ENCODE peak calls at places on chromosome 2, in nine cellular contexts. J is adrenal gland, L is A549, U is astrocyte, I is GM23338, Y is kidney, X is testis, A is Panc1, R is heart right ventricle. O is an unnamed sample. For H3K4me1, the result is how much of the 10 kb centered on the place peaks cover.

GRCh38 chr2:199744260-199744659 is 106.7 kb downstream of the FTCDNL1 start:
- DNase-seq in J (no peak), L (no peak), U (no peak), I (no peak), Y (no peak), X (no peak), A (no peak), R (no peak), O (no peak)

GRCh38 chr2:19652811-19653210 is 249.0 kb downstream of the TTC32 start:
- DNase-seq in J (no peak), L (no peak), U (no peak), I (no peak), Y (no peak), X (no peak), A (no peak), R (no peak), O (no peak)

GRCh38 chr2:200258881-200259576 is 47.5 kb upstream of the SPATS2L start:
- DNase-seq in J (no peak), L (no peak), U (no peak), I (no peak), Y (no peak), X (no peak), A (no peak), R (no peak), O (peak)

GRCh38 chr2:239937866-239938640 is 87.1 kb downstream of the NDUFA10 start:
- DNase-seq in J (peak), L (no peak), U (no peak), I (no peak), Y (peak), X (peak), A (no peak), R (no peak), O (no peak)

GRCh38 chr2:168851674-168852320 is 38.4 kb downstream of the SPC25 start:
- DNase-seq in J (peak), L (no peak), U (peak), I (no peak), Y (no peak), X (peak), A (no peak), R (peak), O (peak)

GRCh38 chr2:88452151-88452851 is at the start of gene FOXI3:
- DNase-seq in J (no peak), L (no peak), U (no peak), I (peak), Y (no peak), X (no peak), A (no peak), R (no peak), O (no peak)

GRCh38 chr2:128280901-128281321 is 37.8 kb downstream of the HS6ST1 start:
- DNase-seq in J (peak), L (no peak), U (no peak), I (no peak), Y (peak), X (peak), A (no peak), R (peak), O (peak)

GRCh38 chr2:54213082-54213481 is 42.9 kb downstream of the TSPYL6 start:
- DNase-seq in J (no peak), L (no peak), U (no peak), I (no peak), Y (no peak), X (no peak), A (no peak), R (no peak), O (no peak)

GRCh38 chr2:120346034-120346666 is at the start of gene INHBB:
- DNase-seq in J (no peak), L (no peak), U (no peak), I (peak), Y (peak), X (peak), A (no peak), R (no peak), O (no peak)

GRCh38 chr2:239463541-239464165 is 62.8 kb upstream of the HDAC4 start:
- DNase-seq in J (peak), L (no peak), U (no peak), I (no peak), Y (peak), X (no peak), A (no peak), R (no peak), O (no peak)

GRCh38 chr2:174753038-174753633 is 11.1 kb downstream of the CHRNA1 start:
- DNase-seq in J (no peak), L (no peak), U (no peak), I (no peak), Y (no peak), X (no peak), A (no peak), R (no peak), O (no peak)

GRCh38 chr2:209113030-209113429 is 310.8 kb upstream of the MAP2 start:
- DNase-seq in J (no peak), L (no peak), U (no peak), I (peak), Y (no peak), X (no peak), A (no peak), R (no peak), O (no peak)

GRCh38 chr2:24124003-24124585 is 825 bp downstream of the FAM228B start:
- DNase-seq in J (no peak), L (no peak), U (peak), I (no peak), Y (no peak), X (peak), A (no peak), R (no peak), O (no peak)

GRCh38 chr2:10788855-10789254 is 23.7 kb downstream of the PDIA6 start:
- DNase-seq in J (no peak), L (no peak), U (no peak), I (no peak), Y (no peak), X (no peak), A (no peak), R (no peak), O (no peak)

GRCh38 chr2:70123051-70123828 is 36.0 kb downstream of the PCBP1 start:
- DNase-seq in J (peak), L (no peak), U (peak), I (peak), Y (no peak), X (peak), A (no peak), R (peak), O (peak)

GRCh38 chr2:199147216-199147615 is 310.5 kb downstream of the SATB2 start:
- DNase-seq in J (no peak), L (no peak), U (peak), I (no peak), Y (no peak), X (no peak), A (no peak), R (no peak), O (no peak)

GRCh38 chr2:159863761-159864160 is 65.8 kb upstream of the CD302 start:
- DNase-seq in J (no peak), L (no peak), U (no peak), I (no peak), Y (no peak), X (no peak), A (no peak), R (no peak), O (no peak)

GRCh38 chr2:106703161-106703560 is 182.8 kb downstream of the ST6GAL2 start:
- DNase-seq in J (no peak), L (no peak), U (no peak), I (no peak), Y (no peak), X (peak), A (no peak), R (no peak), O (no peak)

GRCh38 chr2:203352604-203353255 is 24.5 kb downstream of the ABI2 start:
- DNase-seq in J (no peak), L (no peak), U (no peak), I (no peak), Y (no peak), X (no peak), A (peak), R (no peak), O (no peak)

GRCh38 chr2:174176898-174177297 is 71.4 kb downstream of the OLA1 start:
- DNase-seq in J (no peak), L (no peak), U (peak), I (no peak), Y (no peak), X (no peak), A (no peak), R (no peak), O (no peak)

GRCh38 chr2:211033765-211034164 is 477.4 kb downstream of the CPS1 start:
- DNase-seq in J (no peak), L (peak), U (peak), I (peak), Y (no peak), X (no peak), A (no peak), R (no peak), O (no peak)

GRCh38 chr2:216691210-216691741 is 4.1 kb downstream of the IGFBP5 start:
- DNase-seq in J (peak), L (peak), U (peak), I (peak), Y (peak), X (peak), A (no peak), R (peak), O (peak)

GRCh38 chr2:229282758-229283546 is 11.9 kb upstream of the PID1 start:
- DNase-seq in J (peak), L (no peak), U (peak), I (no peak), Y (no peak), X (peak), A (no peak), R (no peak), O (peak)

GRCh38 chr2:101272045-101272784 is 19.5 kb downstream of the CNOT11 start:
- DNase-seq in J (no peak), L (no peak), U (no peak), I (no peak), Y (no peak), X (no peak), A (no peak), R (no peak), O (no peak)

DNA sequence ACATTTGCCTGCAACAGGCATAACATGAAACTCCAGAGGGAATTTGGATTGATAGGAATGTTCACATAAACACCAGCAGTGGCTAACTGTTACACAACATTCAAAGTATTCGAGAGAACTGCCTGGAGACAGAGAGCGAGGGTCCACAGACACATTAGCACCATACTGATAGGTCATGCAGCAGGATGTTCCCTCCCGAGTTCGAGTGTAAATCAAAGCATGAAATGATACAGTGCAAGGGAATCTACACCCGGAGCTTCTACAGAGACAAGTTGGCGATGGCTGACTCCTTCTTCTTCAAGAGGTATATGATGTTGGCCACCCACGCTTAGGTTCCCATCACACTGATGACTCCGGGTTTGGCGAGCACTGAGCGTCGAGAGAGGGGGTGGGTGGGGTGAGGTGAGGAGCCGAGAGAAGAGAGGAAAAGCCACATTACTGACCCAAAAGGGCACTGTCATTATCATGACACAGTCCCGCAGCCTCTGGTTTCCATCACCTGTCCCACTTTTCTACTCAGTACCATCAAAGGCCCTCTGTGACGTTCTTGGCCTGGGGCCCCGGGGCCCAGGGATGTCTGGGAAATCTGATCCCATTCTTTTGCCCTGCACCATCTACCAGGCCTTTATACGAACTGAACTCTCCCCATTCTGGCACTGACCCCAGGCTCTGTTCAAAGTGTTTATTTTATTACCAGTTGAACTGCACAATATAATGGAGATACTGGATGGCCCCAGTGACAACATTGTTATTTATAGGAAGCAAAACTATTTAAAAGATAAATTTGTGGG is 89.3 kb downstream of the COL6A3 start:
- DNase-seq in J (peak), L (no peak), U (peak), I (no peak), Y (no peak), X (peak), A (no peak), R (no peak), O (no peak)
- H3K4me1 ChIP-seq in J (under half), L (under half), U (under half), I (under half), Y (under half), X (half or more), A (under half), R (under half), O (under half)

GRCh38 chr2:219253753-219254589 is at the start of gene TUBA4A:
- DNase-seq in J (peak), L (peak), U (peak), I (peak), Y (peak), X (peak), A (no peak), R (peak), O (peak)

GRCh38 chr2:219251656-219252055 is 1.4 kb upstream of the TUBA4B start:
- DNase-seq in J (no peak), L (no peak), U (no peak), I (no peak), Y (peak), X (no peak), A (no peak), R (no peak), O (no peak)

GRCh38 chr2:219252570-219252899 is 508 bp upstream of the TUBA4B start:
- DNase-seq in J (no peak), L (peak), U (no peak), I (no peak), Y (no peak), X (no peak), A (no peak), R (no peak), O (no peak)

GRCh38 chr2:219252084-219252483 is 959 bp upstream of the TUBA4B start:
- DNase-seq in J (no peak), L (no peak), U (no peak), I (no peak), Y (peak), X (no peak), A (no peak), R (no peak), O (no peak)

GRCh38 chr2:219252900-219253752 is at the start of gene TUBA4B:
- DNase-seq in J (peak), L (peak), U (peak), I (peak), Y (peak), X (no peak), A (no peak), R (peak), O (peak)
- TF ChIP-seq CTCF in J (no peak), L (no peak), U (no peak), I (no peak), Y (no peak), X (no peak), A (no peak), R (no peak), O (no peak)

DNA sequence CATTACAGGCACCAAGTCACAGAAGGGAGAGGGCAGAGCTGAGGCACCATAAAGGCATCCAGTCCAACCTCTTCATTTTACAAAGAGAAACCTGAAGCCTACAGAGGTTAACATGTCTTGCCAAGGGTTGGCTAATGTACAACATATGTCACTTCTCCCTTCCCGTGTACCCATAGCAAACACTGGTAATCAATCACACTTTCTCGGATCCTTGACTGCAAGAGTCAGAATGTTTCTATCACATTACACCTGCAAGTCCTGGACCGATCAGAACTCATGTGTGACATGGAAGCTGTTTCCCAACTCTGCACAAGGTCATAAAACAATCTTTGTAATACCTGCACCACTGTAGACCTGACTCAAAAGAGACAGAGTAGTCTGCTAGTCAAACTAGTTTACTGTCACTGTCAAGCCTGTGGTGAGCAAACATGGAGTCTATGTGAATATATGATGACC is 6.0 kb downstream of the ANKRD44 start:
- DNase-seq in J (no peak), L (no peak), U (no peak), I (no peak), Y (no peak), X (no peak), A (no peak), R (no peak), O (no peak)
- H3K27ac ChIP-seq in J (no peak), L (no peak), U (no peak), I (no peak), Y (no peak), X (no peak), A (no peak), R (no peak), O (no peak)

GRCh38 chr2:55839182-55839819 is 84.3 kb downstream of the EFEMP1 start:
- DNase-seq in J (no peak), L (peak), U (peak), I (peak), Y (no peak), X (no peak), A (peak), R (no peak), O (peak)
- H3K4me1 ChIP-seq in J (under half), L (half or more), U (under half), I (under half), Y (under half), X (under half), A (under half), R (under half), O (half or more)

GRCh38 chr2:176117823-176118376 is 1.3 kb downstream of the HOXD10 start:
- DNase-seq in J (no peak), L (no peak), U (no peak), I (no peak), Y (no peak), X (no peak), A (no peak), R (no peak), O (no peak)

GRCh38 chr2:176117162-176117822 is 714 bp downstream of the HOXD10 start:
- DNase-seq in J (no peak), L (no peak), U (no peak), I (no peak), Y (peak), X (no peak), A (no peak), R (no peak), O (no peak)

GRCh38 chr2:176114930-176115625 is 1.5 kb upstream of the HOXD10 start:
- DNase-seq in J (no peak), L (no peak), U (no peak), I (no peak), Y (peak), X (no peak), A (no peak), R (no peak), O (no peak)

GRCh38 chr2:176114120-176114929 is 2.3 kb upstream of the HOXD10 start:
- DNase-seq in J (no peak), L (no peak), U (no peak), I (no peak), Y (peak), X (no peak), A (no peak), R (no peak), O (no peak)

GRCh38 chr2:176115883-176116813 is at the start of gene HOXD10:
- DNase-seq in J (no peak), L (peak), U (no peak), I (peak), Y (peak), X (peak), A (no peak), R (no peak), O (no peak)
- TF ChIP-seq CTCF in J (peak), L (no peak), U (no peak), I (peak), Y (peak), X (peak), A (no peak), R (no peak), O (no peak)

O was measured in body of pancreas.